ENCODE peak calls at places on chromosomes 7 and 10, in five cellular contexts. C is ascending aorta, T is brain microvascular endothelial cell, Q is right atrium auricular region, Y is ovary. F is an unnamed sample.

GRCh38 chr10:119211176-119211575 is 3.8 kb downstream of the GRK5 start:
- DNase-seq in Y (no peak), C (no peak), Q (no peak), T (no peak), F (no peak)

GRCh38 chr10:86256690-86257315 is 109.8 kb downstream of the GRID1 start:
- DNase-seq in Q (no peak), T (no peak), C (peak), Y (no peak), F (no peak)

GRCh38 chr7:20435305-20435704 is 104.6 kb downstream of the ITGB8 start:
- DNase-seq in T (no peak), Y (no peak), Q (peak), C (peak), F (peak)

GRCh38 chr7:105656922-105657521 is 75.7 kb upstream of the EFCAB10 start:
- DNase-seq in T (no peak), C (no peak), Q (no peak), Y (no peak), F (no peak)

GRCh38 chr7:121020652-121021051 is 32.1 kb downstream of the CPED1 start:
- DNase-seq in T (no peak), Q (no peak), Y (no peak), C (no peak), F (no peak)

GRCh38 chr7:40826419-40827216 is 691.8 kb downstream of the SUGCT start:
- DNase-seq in C (no peak), Y (no peak), Q (no peak), T (peak), F (no peak)

GRCh38 chr10:129963076-129963830 is 821 bp downstream of the EBF3 start:
- DNase-seq in Q (peak), T (no peak), C (peak), Y (no peak), F (peak)

GRCh38 chr10:65931291-65932080 is 994.4 kb upstream of the LRRTM3 start:
- DNase-seq in Y (no peak), T (no peak), Q (no peak), C (no peak), F (no peak)

DNA sequence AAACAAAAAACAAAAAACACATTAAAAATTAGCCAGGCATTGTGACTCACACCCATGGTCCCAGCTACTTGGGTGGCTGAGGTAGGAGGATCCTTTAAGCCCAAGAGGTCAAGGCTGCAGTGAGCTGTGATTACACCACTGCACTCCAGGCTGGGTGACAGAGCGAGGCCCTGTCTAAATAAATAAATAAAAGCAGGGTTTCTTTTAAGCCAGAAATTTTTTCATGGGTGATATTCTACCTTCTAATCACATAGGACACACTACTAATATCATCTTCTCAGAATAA is 14.2 kb upstream of the SVIL start:
- DNase-seq in Y (peak), T (peak), C (no peak), Q (no peak), F (no peak)
- H3K27ac ChIP-seq in Y (peak), T (peak), C (peak), Q (peak), F (peak)

GRCh38 chr10:114629824-114630430 is 28.1 kb downstream of the ABLIM1 start:
- DNase-seq in Y (no peak), C (no peak), Q (no peak), T (no peak), F (no peak)

GRCh38 chr10:114629083-114629823 is 28.8 kb downstream of the ABLIM1 start:
- DNase-seq in C (no peak), Q (no peak), T (no peak), Y (no peak), F (no peak)

GRCh38 chr10:114631678-114632417 is 26.2 kb downstream of the ABLIM1 start:
- DNase-seq in T (no peak), Y (peak), C (no peak), Q (peak), F (peak)

GRCh38 chr10:114632869-114633715 is 25.0 kb downstream of the ABLIM1 start:
- DNase-seq in C (peak), Y (peak), T (peak), Q (peak), F (peak)

GRCh38 chr10:114631090-114631677 is 26.9 kb downstream of the ABLIM1 start:
- DNase-seq in T (no peak), Y (no peak), Q (peak), C (no peak), F (no peak)
- H3K4me3 ChIP-seq in T (peak), Y (peak), Q (peak), C (peak), F (peak)

GRCh38 chr10:113142601-113143000 is 192.6 kb downstream of the TCF7L2 start:
- DNase-seq in T (no peak), Q (no peak), Y (no peak), C (peak), F (no peak)

GRCh38 chr10:113138937-113139585 is 189.0 kb downstream of the TCF7L2 start:
- DNase-seq in Y (no peak), C (peak), T (no peak), Q (no peak), F (no peak)

GRCh38 chr10:113135025-113135424 is 185.0 kb downstream of the TCF7L2 start:
- DNase-seq in C (no peak), T (no peak), Q (no peak), Y (no peak), F (no peak)

GRCh38 chr10:113140612-113141011 is 190.6 kb downstream of the TCF7L2 start:
- DNase-seq in Y (no peak), T (no peak), C (peak), Q (no peak), F (no peak)

DNA sequence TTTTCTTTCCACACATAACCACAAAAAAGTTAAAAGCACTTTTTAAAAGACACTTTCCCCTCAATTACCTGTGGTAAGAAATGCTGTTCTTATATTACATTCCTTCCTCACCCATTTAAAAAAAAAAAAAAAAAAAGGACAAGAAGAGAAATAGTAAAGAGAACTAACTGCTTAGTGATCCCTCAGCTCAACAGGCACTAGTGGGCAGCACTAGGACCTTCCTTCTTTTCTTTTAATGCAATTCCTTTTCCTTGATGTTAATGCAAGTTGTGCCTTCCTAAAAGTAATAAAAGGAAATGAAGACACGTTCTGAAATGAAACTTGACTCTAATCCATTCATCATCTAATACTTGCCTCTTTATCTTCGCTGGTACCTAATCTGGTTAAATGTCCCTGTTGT is 189.6 kb downstream of the TCF7L2 start:
- DNase-seq in Q (no peak), C (peak), T (peak), Y (no peak), F (no peak)
- TF ChIP-seq CTCF in Q (no peak), C (peak), T (peak), Y (no peak), F (no peak)

DNA sequence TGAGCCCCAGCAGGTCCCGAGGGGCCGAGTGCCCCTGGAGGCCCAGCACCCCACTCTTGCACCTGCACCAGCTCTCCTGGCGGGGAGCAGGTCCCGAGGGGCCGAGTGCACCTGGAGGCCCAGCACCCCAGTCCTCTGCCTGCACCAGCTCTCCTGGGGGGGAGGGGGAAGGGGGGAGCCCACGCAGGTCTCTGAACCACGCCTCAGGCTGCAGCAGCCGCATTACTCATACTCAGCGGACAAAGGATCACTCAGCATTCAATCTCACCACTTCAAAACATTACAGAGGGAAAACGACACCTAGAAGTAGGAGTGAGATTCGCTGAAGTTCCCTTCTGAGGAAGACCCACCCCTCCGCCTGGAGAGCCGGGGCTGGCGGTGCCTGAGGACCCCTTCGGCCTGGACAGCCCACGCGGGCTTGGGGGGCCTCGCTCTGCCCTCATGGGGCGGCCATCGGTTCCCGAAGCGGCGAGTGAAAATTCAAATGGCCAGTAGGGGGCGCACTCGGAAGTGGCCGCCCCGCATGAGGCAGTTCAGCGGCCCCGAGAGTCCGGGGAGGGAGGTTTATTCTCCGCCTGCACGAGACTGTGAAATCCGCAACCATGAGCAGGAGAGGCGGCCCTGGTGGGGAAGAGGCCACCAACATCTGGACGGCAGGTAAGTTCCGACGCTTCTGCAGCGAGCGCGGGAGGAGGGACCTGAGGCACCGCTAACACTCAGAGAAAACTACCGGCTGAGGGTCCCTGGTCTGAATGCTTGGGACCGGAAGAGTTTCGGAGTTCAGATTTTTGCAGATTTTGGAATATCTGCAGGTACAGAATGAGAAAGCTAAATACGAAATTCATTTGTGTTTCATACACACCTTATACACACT is 1.1 kb upstream of the GPER1 start:
- DNase-seq in C (peak), Y (peak), T (peak), Q (peak), F (peak)
- H3K27ac ChIP-seq in C (peak), Y (no peak), T (peak), Q (no peak), F (no peak)